ENCODE peak calls at places on chromosomes 16 and 17, in five cellular contexts. W, N, Q, X and I are unnamed samples.

GRCh38 chr16:49150341-49150740 is 131.3 kb downstream of the CBLN1 start:
- DNase-seq in W (no peak), N (no peak), Q (no peak), X (no peak), I (no peak)

GRCh38 chr17:61073799-61074513 is 325.7 kb upstream of the TBX2 start:
- DNase-seq in W (no peak), N (no peak), Q (no peak), X (no peak), I (no peak)

GRCh38 chr16:87043273-87044030 is 273.7 kb downstream of the C16orf95 start:
- DNase-seq in W (no peak), N (peak), Q (no peak), X (no peak), I (no peak)

GRCh38 chr16:82995927-82996441 is 369.2 kb downstream of the CDH13 start:
- DNase-seq in W (no peak), N (peak), Q (no peak), X (no peak), I (no peak)

GRCh38 chr17:43411369-43411677 is 12.5 kb downstream of the ARL4D start:
- DNase-seq in W (no peak), N (no peak), Q (no peak), X (no peak), I (no peak)

GRCh38 chr17:37088459-37088858 is 139.7 kb downstream of the AATF start:
- DNase-seq in W (no peak), N (no peak), Q (no peak), X (no peak), I (no peak)

GRCh38 chr16:86991679-86992078 is 325.5 kb downstream of the C16orf95 start:
- DNase-seq in W (no peak), N (peak), Q (no peak), X (no peak), I (no peak)

GRCh38 chr16:87702325-87702811 is 63.4 kb downstream of the KLHDC4 start:
- DNase-seq in W (no peak), N (peak), Q (peak), X (no peak), I (peak)

GRCh38 chr16:89170346-89171215 is 967 bp upstream of the CDH15 start:
- DNase-seq in W (peak), N (no peak), Q (peak), X (peak), I (no peak)

GRCh38 chr16:31130336-31130812 is 5.2 kb downstream of the PRSS8 start:
- DNase-seq in W (no peak), N (no peak), Q (no peak), X (no peak), I (no peak)

GRCh38 chr16:89052824-89053724 is 40.6 kb upstream of the ACSF3 start:
- DNase-seq in W (peak), N (peak), Q (peak), X (no peak), I (peak)

GRCh38 chr17:57459286-57459915 is 203.1 kb downstream of the MSI2 start:
- DNase-seq in W (peak), N (peak), Q (peak), X (no peak), I (no peak)
- TF ChIP-seq RAD21 in W (no peak), N (no peak), Q (peak), X (no peak), I (no peak)

GRCh38 chr16:78696797-78697196 is 597.3 kb downstream of the WWOX start:
- DNase-seq in W (no peak), N (no peak), Q (no peak), X (no peak), I (no peak)
- H3K27ac ChIP-seq in W (no peak), N (no peak), Q (no peak), X (no peak), I (no peak)

DNA sequence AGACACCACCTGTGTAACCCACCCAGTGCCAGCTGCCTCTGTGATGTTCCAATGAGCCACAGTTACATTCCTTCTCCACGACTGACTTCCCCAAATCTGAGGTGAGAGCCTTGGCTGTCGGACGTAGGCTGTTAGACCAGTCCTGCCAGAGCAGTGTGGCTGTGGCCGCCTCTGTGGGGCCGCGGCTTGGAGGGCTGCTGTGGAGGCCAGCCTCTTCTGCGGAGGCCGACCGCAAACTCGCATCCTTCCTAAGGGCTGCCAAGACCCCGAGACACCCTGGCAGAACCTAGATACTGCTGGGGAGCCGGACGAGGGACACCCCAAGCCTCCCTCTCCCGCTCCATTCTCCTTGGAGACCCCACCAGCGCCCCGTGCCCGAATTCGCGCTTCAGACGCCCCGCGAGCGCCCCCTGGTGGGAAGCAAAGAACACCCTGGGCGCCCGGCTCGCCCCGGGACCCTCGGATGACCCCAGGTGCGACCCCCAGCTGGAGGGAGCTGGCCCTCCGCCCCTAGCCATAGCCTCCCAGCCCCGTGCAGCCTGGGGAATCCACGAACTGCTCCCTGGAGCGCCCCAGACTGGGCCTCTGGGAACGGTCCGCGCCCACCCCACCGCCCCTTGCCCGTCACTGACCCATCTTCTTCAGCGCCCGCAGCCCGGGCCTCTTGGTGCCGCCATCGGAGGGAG is 556 bp downstream of the PLCD3 start:
- DNase-seq in W (peak), N (no peak), Q (peak), X (no peak), I (peak)
- TF ChIP-seq RAD21 in W (peak), N (peak), Q (peak), X (peak), I (peak)

DNA sequence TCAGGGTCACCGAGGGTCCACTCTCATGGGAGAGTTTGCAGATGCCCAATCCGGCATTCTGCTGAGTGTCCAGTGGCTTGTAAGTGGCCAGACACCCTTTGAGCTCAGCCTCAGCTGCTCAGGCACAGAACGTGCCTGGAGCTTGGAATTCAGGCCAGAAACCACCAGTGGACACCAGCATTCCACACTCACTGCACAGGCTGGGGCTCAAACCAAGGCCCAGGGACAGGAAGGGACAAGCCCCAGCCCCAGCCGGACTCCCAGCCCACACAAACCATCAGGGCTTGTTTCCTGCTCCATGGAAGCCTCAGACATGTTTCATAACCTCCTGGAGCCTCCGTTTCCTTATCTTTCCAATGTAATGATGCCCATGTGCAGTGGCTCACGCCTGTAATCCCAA is 5.0 kb upstream of the NPRL3 start:
- DNase-seq in W (no peak), N (no peak), Q (no peak), X (no peak), I (no peak)
- H3K27ac ChIP-seq in W (no peak), N (no peak), Q (peak), X (no peak), I (no peak)

GRCh38 chr17:31724026-31724425 is 135.0 kb downstream of the COPRS start:
- DNase-seq in W (no peak), N (peak), Q (no peak), X (no peak), I (no peak)
- TF ChIP-seq RAD21 in W (no peak), N (no peak), Q (no peak), X (no peak), I (no peak)